ENCODE peak calls at places on chromosome 21, in six cellular contexts. M, S, W, U, J and K are unnamed samples. For H3F3A, the result is how much of the 10 kb centered on the place peaks cover.

GRCh38 chr21:35965699-35966098 is 94.6 kb downstream of the SETD4 start:
- DNase-seq in S (no peak), J (no peak), U (no peak), W (no peak), M (no peak), K (no peak)

GRCh38 chr21:31198575-31198974 is 145.5 kb downstream of the TIAM1 start:
- DNase-seq in J (peak), M (peak), W (peak), U (peak), S (peak), K (peak)

GRCh38 chr21:16186742-16187141 is 457.0 kb downstream of the USP25 start:
- DNase-seq in J (no peak), U (no peak), S (no peak), W (no peak), M (no peak), K (no peak)

GRCh38 chr21:40680311-40680710 is 166.6 kb downstream of the DSCAM start:
- DNase-seq in U (peak), W (peak), M (no peak), J (no peak), S (no peak), K (no peak)

GRCh38 chr21:38861989-38862683 is 56.4 kb downstream of the ETS2 start:
- DNase-seq in U (peak), M (no peak), S (no peak), J (no peak), W (no peak), K (no peak)

GRCh38 chr21:22710725-22711124 is 1712.5 kb downstream of the NCAM2 start:
- DNase-seq in U (no peak), J (no peak), S (no peak), M (no peak), W (no peak), K (no peak)

GRCh38 chr21:31180256-31181088 is 142.2 kb upstream of the KRTAP19-8 start:
- DNase-seq in W (peak), U (peak), J (peak), M (peak), S (peak), K (peak)

GRCh38 chr21:19950347-19950746 is 1047.9 kb upstream of the NCAM2 start:
- DNase-seq in J (no peak), U (no peak), W (no peak), M (no peak), S (no peak), K (no peak)

GRCh38 chr21:31416465-31416864 is 72.4 kb upstream of the TIAM1 start:
- DNase-seq in S (no peak), M (peak), J (no peak), W (no peak), U (no peak), K (peak)

GRCh38 chr21:15520811-15521643 is 208.8 kb upstream of the USP25 start:
- DNase-seq in M (peak), J (peak), U (no peak), S (peak), W (peak), K (peak)

GRCh38 chr21:38938343-38938742 is 132.6 kb downstream of the ETS2 start:
- DNase-seq in J (peak), M (no peak), S (peak), W (peak), U (peak), K (peak)

GRCh38 chr21:43848771-43849170 is 16.3 kb upstream of the AGPAT3 start:
- DNase-seq in M (no peak), J (no peak), S (no peak), W (no peak), U (no peak), K (no peak)

GRCh38 chr21:36706482-36706852 is 7.6 kb downstream of the SIM2 start:
- DNase-seq in W (no peak), M (no peak), J (no peak), U (no peak), S (no peak), K (no peak)

GRCh38 chr21:30979054-30979453 is 59.2 kb downstream of the KRTAP19-8 start:
- DNase-seq in J (no peak), S (no peak), M (no peak), W (no peak), U (peak), K (no peak)

GRCh38 chr21:42621166-42621827 is 32.1 kb upstream of the PDE9A start:
- DNase-seq in W (peak), S (no peak), J (no peak), U (no peak), M (no peak), K (no peak)

GRCh38 chr21:42623684-42624083 is 29.7 kb upstream of the PDE9A start:
- DNase-seq in M (no peak), S (no peak), W (no peak), U (no peak), J (no peak), K (no peak)

GRCh38 chr21:42622284-42622683 is 31.1 kb upstream of the PDE9A start:
- DNase-seq in U (no peak), W (no peak), M (no peak), J (no peak), S (no peak), K (no peak)

GRCh38 chr21:42619841-42620240 is 33.6 kb upstream of the PDE9A start:
- DNase-seq in U (no peak), J (no peak), M (no peak), W (no peak), S (no peak), K (no peak)

DNA sequence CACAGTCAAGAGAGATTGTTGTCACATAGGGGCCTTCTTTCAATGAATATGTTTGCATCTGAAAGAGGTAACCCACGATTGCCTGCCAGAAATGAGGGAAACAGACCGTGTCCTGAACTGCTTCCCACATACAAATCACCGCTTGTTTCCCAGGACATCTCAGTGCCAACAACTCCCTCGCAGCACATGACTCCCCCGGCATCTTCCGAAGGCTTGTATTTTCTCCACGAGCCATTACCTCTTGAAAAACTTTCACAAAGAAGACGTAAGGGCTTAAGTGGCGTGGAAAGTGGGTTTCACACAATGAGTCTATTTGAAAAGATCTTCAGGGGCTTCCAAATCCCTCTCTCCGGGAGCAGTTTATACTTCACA is 31.6 kb upstream of the PDE9A start:
- DNase-seq in W (no peak), J (no peak), S (no peak), U (no peak), M (no peak), K (no peak)
- H3F3A ChIP-seq in W (under half), J (under half), S (under half), U (under half), M (under half), K (under half)

DNA sequence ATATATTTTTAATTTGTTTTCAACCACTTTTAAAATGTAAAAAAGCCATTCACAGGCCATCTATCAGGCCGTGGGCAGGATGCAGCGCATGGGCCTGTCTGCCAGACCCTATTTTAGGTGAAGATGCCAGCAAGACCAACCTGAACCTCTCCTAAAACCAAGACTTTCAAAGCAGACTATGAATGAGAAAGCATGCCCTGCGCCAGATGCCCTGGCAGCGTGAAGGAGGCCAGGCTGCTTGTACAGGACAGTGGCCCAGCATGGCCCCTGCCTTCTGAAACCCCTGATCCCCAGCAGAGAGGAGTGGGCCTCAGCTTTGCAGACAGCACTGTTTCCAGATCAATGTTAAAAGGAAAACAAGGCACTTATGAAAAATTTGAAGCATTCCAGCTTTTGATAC is 31.6 kb downstream of the WDR4 start:
- DNase-seq in U (no peak), J (no peak), M (no peak), W (no peak), S (no peak), K (no peak)
- TF ChIP-seq EZH2phosphoT487 in U (no peak), J (no peak), M (no peak), W (no peak), S (no peak), K (no peak)

GRCh38 chr21:34524671-34525601 is 12.9 kb upstream of the KCNE1 start:
- DNase-seq in W (peak), S (peak), J (no peak), M (peak), U (no peak), K (peak)
- H2AFZ ChIP-seq in W (peak), S (peak), J (no peak), M (no peak), U (no peak), K (peak)

GRCh38 chr21:41745026-41745820 is 21.6 kb downstream of the RIPK4 start:
- DNase-seq in U (no peak), J (no peak), M (no peak), S (no peak), W (no peak), K (no peak)

GRCh38 chr21:41741253-41742072 is 25.4 kb downstream of the RIPK4 start:
- DNase-seq in U (no peak), S (no peak), M (no peak), W (no peak), J (no peak), K (no peak)

GRCh38 chr21:41744028-41744940 is 22.6 kb downstream of the RIPK4 start:
- DNase-seq in S (no peak), M (no peak), J (no peak), U (no peak), W (no peak), K (no peak)

GRCh38 chr21:41742073-41742875 is 24.6 kb downstream of the RIPK4 start:
- DNase-seq in W (no peak), M (no peak), J (no peak), S (no peak), U (no peak), K (no peak)

DNA sequence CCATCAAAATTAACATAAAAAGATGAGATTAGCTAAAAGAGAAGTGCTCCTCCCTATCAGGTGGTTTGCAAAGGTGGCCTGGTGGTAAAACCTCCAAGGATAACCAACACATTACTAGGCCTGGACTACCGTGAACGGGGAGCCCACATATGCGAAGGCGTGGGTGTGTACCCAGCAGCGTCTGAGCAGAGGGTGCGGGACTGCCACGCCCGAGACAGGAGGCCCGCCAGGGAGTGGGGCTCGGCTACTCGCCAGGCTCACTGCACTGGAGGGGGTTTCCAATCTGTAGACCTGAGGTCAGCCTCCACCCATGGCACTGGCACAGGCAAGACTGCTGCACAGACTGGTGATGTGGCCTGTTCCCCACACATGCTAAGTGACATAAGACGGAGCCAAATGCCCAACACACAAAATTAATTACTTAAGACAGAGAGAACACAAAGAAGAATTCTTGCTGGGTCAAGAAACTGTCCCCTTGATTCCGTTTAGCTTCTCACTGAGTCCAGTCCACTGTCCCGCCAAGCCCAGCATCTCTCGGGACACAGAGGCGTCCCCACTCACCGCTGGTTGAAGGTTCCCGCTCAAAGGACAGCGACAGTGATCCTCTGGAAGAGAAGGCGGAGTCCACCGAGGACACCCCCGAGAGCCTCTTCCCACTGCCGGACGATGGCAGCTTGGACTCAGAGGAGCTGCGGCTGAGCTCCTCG is 23.4 kb downstream of the RIPK4 start:
- DNase-seq in U (no peak), J (no peak), M (no peak), W (no peak), S (no peak), K (no peak)
- H3F3A ChIP-seq in U (under half), J (under half), M (under half), W (under half), S (under half), K (under half)

GRCh38 chr21:14303731-14304488 is 79.0 kb downstream of the HSPA13 start:
- DNase-seq in S (no peak), W (no peak), J (no peak), U (no peak), M (peak), K (no peak)

GRCh38 chr21:14308234-14308633 is 74.7 kb downstream of the HSPA13 start:
- DNase-seq in J (no peak), U (no peak), S (no peak), M (no peak), W (no peak), K (no peak)

DNA sequence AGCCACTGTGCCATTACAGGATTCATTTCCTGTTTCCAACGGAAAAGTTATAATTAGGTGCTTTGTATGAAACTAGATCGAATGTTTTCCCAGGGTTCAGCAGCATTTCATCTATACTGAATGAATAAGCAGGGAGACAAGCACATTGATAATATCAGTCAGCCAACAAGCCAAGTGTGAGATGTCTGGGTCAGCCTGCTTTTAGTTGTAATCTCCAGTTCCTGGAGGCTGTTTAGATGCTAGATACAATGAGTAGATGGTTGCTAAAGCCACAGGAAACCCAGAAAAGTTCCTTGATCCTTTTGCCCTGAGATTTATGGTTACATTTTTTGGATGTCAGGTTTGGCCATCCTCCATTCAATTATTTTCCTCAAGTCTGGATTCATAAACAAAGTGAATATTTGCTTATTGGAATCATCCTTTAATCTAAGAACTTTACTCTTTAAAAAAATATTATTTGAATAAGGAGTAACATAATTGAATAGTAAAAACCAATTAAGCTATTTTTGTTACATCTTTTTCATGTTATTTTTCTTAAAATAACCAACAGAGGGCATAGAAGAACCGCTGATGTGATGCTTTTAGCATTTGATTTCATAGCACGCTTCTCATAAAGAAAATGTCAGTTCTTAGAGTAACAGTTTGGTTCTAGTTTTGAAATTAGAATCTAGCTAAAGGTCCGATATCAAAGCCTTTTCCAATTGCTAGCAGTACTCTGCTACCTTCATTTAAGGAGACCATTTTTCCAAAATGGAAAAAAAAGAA is 76.6 kb downstream of the HSPA13 start:
- DNase-seq in W (no peak), M (peak), J (no peak), S (no peak), U (peak), K (peak)
- TF ChIP-seq EZH2phosphoT487 in W (no peak), M (no peak), J (no peak), S (no peak), U (no peak), K (no peak)

GRCh38 chr21:34797926-34798595 is 129.3 kb downstream of the CLIC6 start:
- DNase-seq in S (no peak), U (no peak), W (no peak), J (no peak), M (no peak), K (no peak)

GRCh38 chr21:34795152-34796141 is 126.7 kb downstream of the CLIC6 start:
- DNase-seq in U (no peak), M (peak), S (no peak), W (no peak), J (no peak), K (peak)

GRCh38 chr21:34797202-34797527 is 128.4 kb downstream of the CLIC6 start:
- DNase-seq in U (no peak), W (no peak), M (no peak), J (no peak), S (no peak), K (no peak)

GRCh38 chr21:34794686-34795085 is 125.9 kb downstream of the CLIC6 start:
- DNase-seq in U (no peak), W (no peak), S (no peak), J (no peak), M (no peak), K (no peak)

DNA sequence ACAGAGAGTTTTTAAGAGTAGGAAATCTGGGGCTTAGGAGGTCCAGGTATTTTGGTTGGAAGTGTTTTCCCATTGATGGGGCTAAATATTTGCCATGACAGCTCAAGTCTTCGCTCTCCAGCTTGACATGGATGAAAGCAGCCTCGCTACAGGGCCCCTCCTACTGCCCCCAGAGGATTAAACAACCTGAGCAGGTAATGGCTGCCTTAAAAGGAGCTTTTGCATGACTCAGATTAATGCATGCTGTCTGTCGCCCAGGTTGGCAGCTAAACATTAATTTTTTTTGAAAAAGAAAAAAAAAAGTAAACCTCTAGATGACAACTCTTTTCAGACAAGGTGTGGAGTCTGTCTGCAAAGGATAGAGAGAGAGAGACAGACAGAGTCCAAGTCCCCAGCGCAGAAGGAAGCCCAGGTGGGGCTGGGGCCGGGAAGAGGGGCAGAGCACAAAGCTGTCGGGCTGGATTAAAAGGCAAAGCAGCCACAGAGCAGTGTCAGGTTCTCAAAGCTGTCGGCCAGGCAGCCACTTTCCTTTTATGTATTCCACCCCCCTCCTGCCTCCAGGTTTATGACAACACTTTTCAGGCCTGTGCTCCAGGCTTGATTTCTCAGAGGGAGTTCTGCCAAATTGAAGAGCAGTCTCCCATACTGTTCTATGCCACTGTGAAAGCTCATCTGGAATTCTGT is 127.9 kb downstream of the CLIC6 start:
- DNase-seq in U (no peak), W (no peak), M (peak), J (no peak), S (peak), K (peak)
- H2AFZ ChIP-seq in U (no peak), W (no peak), M (no peak), J (no peak), S (no peak), K (no peak)

DNA sequence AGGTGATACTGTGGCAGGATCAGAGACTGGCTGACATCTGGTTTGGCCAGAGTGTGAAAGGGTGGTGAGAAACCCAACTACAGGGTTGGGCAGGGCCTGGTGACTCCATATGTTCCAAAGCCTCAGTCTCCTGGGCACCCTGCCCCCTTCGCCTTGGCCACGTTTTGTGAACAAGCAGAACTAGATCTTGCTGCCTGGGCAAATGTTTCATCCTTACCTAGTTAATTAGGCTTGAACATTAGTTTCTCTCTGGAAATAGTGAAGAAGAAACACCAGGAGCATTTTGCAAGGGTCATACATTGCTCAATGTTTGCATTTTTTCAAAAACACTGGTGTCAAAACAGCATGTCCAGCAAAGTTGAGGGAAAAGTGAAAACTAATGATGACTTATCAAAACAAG is 60.5 kb downstream of the MAP3K7CL start:
- DNase-seq in S (no peak), M (no peak), U (no peak), J (no peak), W (no peak), K (peak)
- H3F3A ChIP-seq in S (under half), M (under half), U (under half), J (half or more), W (under half), K (half or more)

GRCh38 chr21:44993321-44994015 is 53.6 kb downstream of the SLX9 start:
- DNase-seq in W (no peak), M (no peak), S (no peak), J (no peak), U (no peak), K (no peak)
- TF ChIP-seq EZH2phosphoT487 in W (no peak), M (no peak), S (no peak), J (no peak), U (no peak), K (no peak)

DNA sequence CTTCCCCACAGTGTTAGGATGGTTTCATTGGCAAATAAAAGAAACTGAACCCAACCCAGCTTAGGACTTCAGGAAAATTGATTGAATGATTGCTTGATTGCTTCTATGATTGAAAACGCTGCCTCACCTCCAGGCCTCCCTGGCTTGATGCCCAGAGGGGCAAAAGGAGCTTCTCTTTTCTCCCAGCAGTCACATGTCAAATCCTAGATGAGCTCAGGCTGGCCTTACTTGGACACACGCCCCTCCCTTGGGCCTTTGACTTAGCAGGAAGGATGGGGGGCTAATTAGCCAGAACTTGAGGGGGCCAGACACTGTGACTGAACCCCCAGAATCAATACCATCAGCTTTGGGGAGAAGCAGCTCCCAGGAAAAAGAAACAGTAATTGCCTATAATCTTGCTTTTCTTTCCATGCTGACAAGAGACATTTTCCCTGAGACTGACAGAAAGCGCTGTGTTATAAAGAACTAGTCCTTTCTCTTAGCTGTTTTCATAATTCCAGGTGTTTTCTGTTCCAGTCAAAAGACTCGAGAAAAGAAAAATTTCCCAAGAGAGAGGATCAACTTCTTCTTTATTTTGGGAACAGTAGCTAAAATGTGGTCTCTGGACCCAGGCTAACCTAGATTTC is 50.8 kb upstream of the ATP5PO start:
- DNase-seq in S (no peak), M (no peak), W (no peak), U (no peak), J (no peak), K (no peak)
- H2AFZ ChIP-seq in S (no peak), M (no peak), W (no peak), U (no peak), J (peak), K (no peak)